ENCODE peak calls at places on chromosome 4, in ten cellular contexts. G is CD8-positive, alpha-beta T cell; T is pancreas; R is fibroblast of lung; O is foreskin fibroblast; Z is lower lobe of right lung; I is left ventricle myocardium inferior; A is GM13977; D is DND-41; L is cardiac muscle cell. Q is an unnamed sample.

GRCh38 chr4:112448211-112448745 is 67.7 kb downstream of the NEUROG2 start:
- DNase-seq in G (no peak), T (no peak), R (no peak), O (peak; percentile 12), Z (no peak), I (no peak), A (no peak), D (no peak), L (no peak), Q (peak; percentile 10)

GRCh38 chr4:7911044-7911578 is 28.6 kb downstream of the AFAP1 start:
- DNase-seq in G (no peak), T (no peak), R (peak; percentile 93), O (peak; percentile 94), Z (no peak), I (no peak), A (no peak), D (no peak), L (peak; percentile 82), Q (no peak)

GRCh38 chr4:147029296-147029695 is 83.6 kb upstream of the TTC29 start:
- DNase-seq in G (no peak), T (no peak), R (no peak), O (no peak), Z (no peak), I (no peak), A (no peak), D (no peak), L (no peak), Q (no peak)

GRCh38 chr4:15197005-15197404 is 194.7 kb downstream of the CPEB2 start:
- DNase-seq in G (no peak), T (no peak), R (peak; percentile 11), O (peak; percentile 52), Z (no peak), I (no peak), A (no peak), D (no peak), L (peak; percentile 64), Q (peak; percentile 5)

GRCh38 chr4:18401868-18402267 is 380.3 kb upstream of the LCORL start:
- DNase-seq in G (no peak), T (no peak), R (no peak), O (no peak), Z (no peak), I (no peak), A (no peak), D (no peak), L (no peak), Q (no peak)

GRCh38 chr4:154120690-154121089 is 331.8 kb upstream of the SFRP2 start:
- DNase-seq in G (no peak), T (no peak), R (peak; percentile 13), O (no peak), Z (no peak), I (no peak), A (no peak), D (no peak), L (no peak), Q (no peak)

GRCh38 chr4:164871673-164872072 is 5.3 kb upstream of the APELA start:
- DNase-seq in G (no peak), T (no peak), R (no peak), O (no peak), Z (no peak), I (no peak), A (no peak), D (no peak), L (no peak), Q (no peak)

GRCh38 chr4:13928214-13928613 is 300.7 kb upstream of the BOD1L1 start:
- DNase-seq in G (no peak), T (no peak), R (no peak), O (no peak), Z (no peak), I (no peak), A (no peak), D (no peak), L (no peak), Q (no peak)

GRCh38 chr4:85901500-85901899 is 426.6 kb downstream of the ARHGAP24 start:
- DNase-seq in G (no peak), T (no peak), R (peak; percentile 4), O (peak; percentile 4), Z (no peak), I (no peak), A (no peak), D (no peak), L (no peak), Q (no peak)

GRCh38 chr4:167428172-167428571 is 193.9 kb upstream of the SPOCK3 start:
- DNase-seq in G (no peak), T (no peak), R (peak; percentile 2), O (no peak), Z (no peak), I (no peak), A (no peak), D (no peak), L (no peak), Q (no peak)

GRCh38 chr4:183563874-183564273 is 59.0 kb downstream of the ING2 start:
- DNase-seq in G (no peak), T (no peak), R (peak; percentile 81), O (peak; percentile 38), Z (no peak), I (no peak), A (no peak), D (no peak), L (peak; percentile 27), Q (peak; percentile 66)

GRCh38 chr4:55386073-55386472 is 9.7 kb upstream of the TMEM165 start:
- DNase-seq in G (no peak), T (no peak), R (peak; percentile 49), O (peak; percentile 57), Z (no peak), I (no peak), A (no peak), D (no peak), L (peak; percentile 46), Q (peak; percentile 18)

GRCh38 chr4:86816463-86817107 is 32.6 kb downstream of the SLC10A6 start:
- DNase-seq in G (no peak), T (no peak), R (no peak), O (peak; percentile 96), Z (no peak), I (peak; percentile 30), A (no peak), D (no peak), L (peak; percentile 34), Q (no peak)

GRCh38 chr4:170306208-170306607 is 216.5 kb upstream of the AADAT start:
- DNase-seq in G (no peak), T (no peak), R (no peak), O (no peak), Z (no peak), I (no peak), A (no peak), D (no peak), L (no peak), Q (no peak)

GRCh38 chr4:148196168-148196567 is 246.0 kb downstream of the NR3C2 start:
- DNase-seq in G (no peak), T (no peak), R (peak; percentile 56), O (peak; percentile 4), Z (no peak), I (no peak), A (no peak), D (no peak), L (no peak), Q (no peak)

GRCh38 chr4:762211-763190 is 56.9 kb downstream of the PCGF3 start:
- DNase-seq in G (no peak), T (peak; percentile 34), R (peak; percentile 31), O (peak; percentile 51), Z (peak; percentile 28), I (no peak), A (no peak), D (no peak), L (peak; percentile 36), Q (no peak)
- TF ChIP-seq CTCF in G (no peak), T (no peak), R (peak; percentile 34), O (peak; percentile 28), Z (no peak), I (peak; percentile 7), A (peak; percentile 5), D (peak; percentile 48), L (peak; percentile 25), Q (no peak)

DNA sequence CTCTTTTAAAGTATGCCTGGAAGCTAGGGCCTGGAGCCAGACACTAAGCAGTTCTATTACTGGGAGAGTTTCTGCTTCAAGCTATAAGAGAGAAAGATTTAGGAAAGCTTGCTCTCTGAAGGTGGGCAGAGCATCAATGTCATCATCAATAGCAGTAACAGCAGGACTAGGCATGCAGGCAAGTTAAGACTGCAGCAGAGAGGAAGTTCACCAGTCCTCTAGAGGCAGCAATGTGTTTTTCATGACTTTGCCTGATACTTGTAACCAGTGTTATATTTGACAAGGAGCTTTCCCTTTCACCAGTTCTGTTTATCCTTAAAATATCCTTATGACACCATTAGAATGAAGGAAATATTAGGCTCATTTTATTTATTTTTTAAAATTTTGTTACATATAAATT is 237.9 kb downstream of the KCTD8 start:
- DNase-seq in G (no peak), T (no peak), R (no peak), O (no peak), Z (no peak), I (no peak), A (no peak), D (no peak), L (no peak), Q (peak; percentile 4)
- TF ChIP-seq CTCF in G (no peak), T (no peak), R (no peak), O (no peak), Z (no peak), I (no peak), A (no peak), D (no peak), L (no peak), Q (no peak)

GRCh38 chr4:100576570-100576969 is 58.7 kb upstream of the EMCN start:
- DNase-seq in G (no peak), T (no peak), R (no peak), O (no peak), Z (no peak), I (no peak), A (no peak), D (no peak), L (no peak), Q (no peak)
- TF ChIP-seq CTCF in G (no peak), T (no peak), R (no peak), O (no peak), Z (no peak), I (no peak), A (no peak), D (no peak), L (no peak), Q (no peak)

GRCh38 chr4:143395054-143395453 is 58.4 kb downstream of the GAB1 start:
- DNase-seq in G (no peak), T (no peak), R (no peak), O (no peak), Z (no peak), I (no peak), A (no peak), D (no peak), L (no peak), Q (no peak)

GRCh38 chr4:143397887-143398286 is 61.2 kb downstream of the GAB1 start:
- DNase-seq in G (no peak), T (no peak), R (no peak), O (peak; percentile 39), Z (no peak), I (no peak), A (no peak), D (no peak), L (no peak), Q (no peak)

GRCh38 chr4:143399113-143399949 is 62.7 kb downstream of the GAB1 start:
- DNase-seq in G (no peak), T (no peak), R (no peak), O (peak; percentile 55), Z (no peak), I (no peak), A (no peak), D (peak; percentile 15), L (peak; percentile 38), Q (no peak)

GRCh38 chr4:143397335-143397734 is 60.7 kb downstream of the GAB1 start:
- DNase-seq in G (no peak), T (no peak), R (peak; percentile 26), O (peak; percentile 68), Z (no peak), I (no peak), A (no peak), D (no peak), L (no peak), Q (no peak)

GRCh38 chr4:143396695-143397094 is 60.0 kb downstream of the GAB1 start:
- DNase-seq in G (no peak), T (no peak), R (no peak), O (no peak), Z (no peak), I (no peak), A (no peak), D (no peak), L (no peak), Q (no peak)
- TF ChIP-seq CTCF in G (no peak), T (no peak), R (peak; percentile 39), O (peak; percentile 12), Z (no peak), I (no peak), A (no peak), D (no peak), L (peak; percentile 12), Q (no peak)